ENCODE peak calls at places on chromosome 22, in eight cellular contexts. Q is psoas muscle; X is stomach; G is transverse colon; R is upper lobe of right lung; W is OCI-LY7; O is effector memory CD4-positive, alpha-beta T cell; H is heart left ventricle. E is an unnamed sample.

GRCh38 chr22:47337161-47337621 is 574.7 kb downstream of the TBC1D22A start:
- DNase-seq in Q (no peak), X (no peak), G (peak; percentile 14), R (no peak), W (no peak), O (no peak), H (no peak), E (no peak)

GRCh38 chr22:31096637-31097274 is 10.6 kb downstream of the SELENOM start:
- DNase-seq in Q (no peak), X (no peak), G (no peak), R (no peak), W (no peak), O (no peak), H (peak; percentile 14), E (no peak)

GRCh38 chr22:50600967-50601668 is 525 bp downstream of the MAPK8IP2 start:
- DNase-seq in Q (no peak), X (no peak), G (no peak), R (no peak), W (no peak), O (no peak), H (no peak), E (no peak)

GRCh38 chr22:23268139-23268712 is 87.9 kb downstream of the BCR start:
- DNase-seq in Q (no peak), X (no peak), G (no peak), R (no peak), W (peak; percentile 73), O (no peak), H (no peak), E (no peak)

GRCh38 chr22:46574438-46574992 is 37.1 kb upstream of the CELSR1 start:
- DNase-seq in Q (peak; percentile 34), X (no peak), G (peak; percentile 19), R (no peak), W (no peak), O (no peak), H (no peak), E (peak; percentile 38)

GRCh38 chr22:28031383-28031922 is 112.4 kb upstream of the PITPNB start:
- DNase-seq in Q (no peak), X (no peak), G (no peak), R (peak; percentile 20), W (no peak), O (no peak), H (no peak), E (no peak)

GRCh38 chr22:50705219-50705691 is 32.6 kb downstream of the SHANK3 start:
- DNase-seq in Q (peak; percentile 61), X (peak; percentile 33), G (no peak), R (peak; percentile 69), W (no peak), O (no peak), H (peak; percentile 69), E (peak; percentile 53)

GRCh38 chr22:42172385-42173172 is 42.0 kb upstream of the CYP2D6 start:
- DNase-seq in Q (no peak), X (no peak), G (peak; percentile 74), R (no peak), W (peak; percentile 54), O (no peak), H (no peak), E (peak; percentile 73)

GRCh38 chr22:50485221-50486131 is 1.2 kb upstream of the MIOX start:
- DNase-seq in Q (no peak), X (peak; percentile 86), G (no peak), R (peak; percentile 82), W (no peak), O (no peak), H (peak; percentile 13), E (peak; percentile 80)

GRCh38 chr22:27474711-27475547 is 326.6 kb downstream of the MN1 start:
- DNase-seq in Q (no peak), X (no peak), G (no peak), R (no peak), W (no peak), O (no peak), H (no peak), E (no peak)

GRCh38 chr22:44928064-44928463 is 81.7 kb downstream of the PHF21B start:
- DNase-seq in Q (no peak), X (no peak), G (no peak), R (no peak), W (no peak), O (no peak), H (no peak), E (peak; percentile 7)

GRCh38 chr22:44567846-44568493 is 69.9 kb upstream of the RTL6 start:
- DNase-seq in Q (peak; percentile 55), X (peak; percentile 57), G (peak; percentile 65), R (peak; percentile 69), W (peak; percentile 66), O (peak; percentile 11), H (no peak), E (no peak)

GRCh38 chr22:17120711-17121234 is 387 bp downstream of the TMEM121B start:
- DNase-seq in Q (peak; percentile 55), X (no peak), G (no peak), R (no peak), W (no peak), O (no peak), H (no peak), E (no peak)

GRCh38 chr22:17264321-17265052 is 45.3 kb upstream of the ADA2 start:
- DNase-seq in Q (peak; percentile 84), X (no peak), G (no peak), R (no peak), W (no peak), O (no peak), H (peak; percentile 44), E (no peak)

GRCh38 chr22:50523806-50524663 is 1.4 kb downstream of the SCO2 start:
- DNase-seq in Q (peak; percentile 59), X (no peak), G (peak; percentile 43), R (no peak), W (no peak), O (no peak), H (peak; percentile 22), E (no peak)

GRCh38 chr22:47162865-47163264 is 400.4 kb downstream of the TBC1D22A start:
- DNase-seq in Q (peak; percentile 29), X (no peak), G (peak; percentile 3), R (peak; percentile 43), W (no peak), O (no peak), H (peak; percentile 11), E (peak; percentile 38)

GRCh38 chr22:18085188-18085587 is 7.4 kb downstream of the PEX26 start:
- DNase-seq in Q (no peak), X (peak; percentile 62), G (peak; percentile 83), R (no peak), W (no peak), O (no peak), H (no peak), E (peak; percentile 82)

GRCh38 chr22:23755711-23756110 is 1.5 kb upstream of the VPREB3 start:
- DNase-seq in Q (no peak), X (no peak), G (no peak), R (no peak), W (no peak), O (no peak), H (no peak), E (no peak)

GRCh38 chr22:27283240-27283639 is 518.3 kb downstream of the MN1 start:
- DNase-seq in Q (no peak), X (no peak), G (no peak), R (no peak), W (no peak), O (no peak), H (no peak), E (no peak)

GRCh38 chr22:49046546-49047305 is 780.9 kb downstream of the BRD1 start:
- DNase-seq in Q (no peak), X (no peak), G (no peak), R (peak; percentile 63), W (peak; percentile 70), O (no peak), H (no peak), E (no peak)

GRCh38 chr22:42685941-42686666 is 34.6 kb downstream of the A4GALT start:
- DNase-seq in Q (peak; percentile 91), X (peak; percentile 49), G (peak; percentile 48), R (no peak), W (no peak), O (no peak), H (peak; percentile 81), E (no peak)

GRCh38 chr22:27317961-27318360 is 483.6 kb downstream of the MN1 start:
- DNase-seq in Q (no peak), X (no peak), G (peak; percentile 43), R (no peak), W (no peak), O (no peak), H (no peak), E (no peak)

GRCh38 chr22:24550028-24550901 is 4.7 kb downstream of the GUCD1 start:
- DNase-seq in Q (no peak), X (peak; percentile 83), G (peak; percentile 69), R (no peak), W (no peak), O (no peak), H (no peak), E (peak; percentile 95)

GRCh38 chr22:25023879-25024278 is 71.4 kb downstream of the KIAA1671 start:
- DNase-seq in Q (no peak), X (no peak), G (no peak), R (no peak), W (no peak), O (no peak), H (no peak), E (no peak)

GRCh38 chr22:33272180-33272579 is 214.0 kb upstream of the SYN3 start:
- DNase-seq in Q (no peak), X (no peak), G (no peak), R (no peak), W (no peak), O (no peak), H (no peak), E (no peak)
- H3K4me1 ChIP-seq in Q (peaks cover 24% of the 10 kb centered on the region), X (peaks cover 32% of the 10 kb centered on the region), G (peaks cover 10% of the 10 kb centered on the region), R (no peaks in the 10 kb centered on the region), W (peaks cover 74% of the 10 kb centered on the region), O (no peaks in the 10 kb centered on the region), H (peaks cover 15% of the 10 kb centered on the region), E (peaks cover 49% of the 10 kb centered on the region)

GRCh38 chr22:20922141-20922751 is 5.0 kb downstream of the CRKL start:
- DNase-seq in Q (no peak), X (no peak), G (no peak), R (no peak), W (no peak), O (no peak), H (no peak), E (no peak)
- H3K4me1 ChIP-seq in Q (peaks cover 42% of the 10 kb centered on the region), X (peaks cover 79% of the 10 kb centered on the region), G (peaks cover 47% of the 10 kb centered on the region), R (peaks cover 24% of the 10 kb centered on the region), W (peaks cover 47% of the 10 kb centered on the region), O (peaks cover 27% of the 10 kb centered on the region), H (peaks cover 71% of the 10 kb centered on the region), E (no peaks in the 10 kb centered on the region)

DNA sequence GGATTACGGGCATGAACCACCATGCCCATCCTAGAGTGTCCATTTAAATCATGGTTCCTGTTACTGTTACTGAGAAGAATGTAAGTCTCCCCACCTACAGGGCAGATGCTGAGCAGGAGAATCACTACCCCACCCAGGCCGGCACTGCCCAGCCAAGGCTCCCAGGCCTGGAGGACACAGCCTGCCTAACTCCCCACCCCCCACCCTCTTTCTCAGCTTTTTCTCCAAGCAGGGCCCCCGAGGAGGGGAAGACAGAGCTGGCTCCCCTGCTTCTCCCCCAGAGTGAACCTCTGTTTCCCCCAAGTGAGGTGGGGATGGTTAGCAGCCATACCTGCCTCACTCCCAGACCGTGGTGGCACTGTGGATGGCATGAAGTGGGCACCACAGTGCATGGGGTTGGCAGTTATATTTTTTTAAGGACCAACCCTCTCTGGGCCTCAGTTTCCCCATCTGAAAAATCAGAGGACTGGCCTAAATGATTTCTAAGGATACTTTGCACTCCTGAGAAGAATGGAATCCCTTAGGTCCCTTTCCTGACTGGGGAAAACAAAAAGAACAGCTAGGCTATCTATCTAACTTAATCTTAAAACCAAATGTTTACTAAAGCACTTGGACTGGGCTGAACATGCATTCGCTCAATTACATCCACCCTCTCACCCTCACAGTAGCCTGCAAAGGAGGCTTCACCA is 5.0 kb downstream of the CBX7 start:
- DNase-seq in Q (no peak), X (no peak), G (no peak), R (peak; percentile 47), W (no peak), O (no peak), H (no peak), E (no peak)
- H3K4me1 ChIP-seq in Q (peaks cover 60% of the 10 kb centered on the region), X (peaks cover 82% of the 10 kb centered on the region), G (peaks cover 67% of the 10 kb centered on the region), R (peaks cover 63% of the 10 kb centered on the region), W (peaks cover 59% of the 10 kb centered on the region), O (peaks cover 62% of the 10 kb centered on the region), H (peaks cover 58% of the 10 kb centered on the region), E (peaks cover 34% of the 10 kb centered on the region)

GRCh38 chr22:30031764-30032468 is 48.3 kb upstream of the HORMAD2 start:
- DNase-seq in Q (no peak), X (no peak), G (no peak), R (no peak), W (no peak), O (no peak), H (no peak), E (no peak)
- H3K4me1 ChIP-seq in Q (peaks cover 15% of the 10 kb centered on the region), X (peaks cover 26% of the 10 kb centered on the region), G (peaks cover under 1% of the 10 kb centered on the region), R (peaks cover 4% of the 10 kb centered on the region), W (no peaks in the 10 kb centered on the region), O (no peaks in the 10 kb centered on the region), H (peaks cover 16% of the 10 kb centered on the region), E (peaks cover 12% of the 10 kb centered on the region)